ENCODE peak calls at places on chromosomes 2 and 18, in four cellular contexts. V is HepG2, L is GM12878, T is H1. N is an unnamed sample.

GRCh38 chr18:57959278-57959677 is 84.7 kb upstream of the NEDD4L start:
- DNase-seq in V (peak; percentile 66), L (no peak), T (no peak), N (peak; percentile 9)

GRCh38 chr2:218953366-218953954 is 6.0 kb upstream of the CDK5R2 start:
- DNase-seq in V (no peak), L (no peak), T (peak; percentile 69), N (no peak)

GRCh38 chr2:126978333-126978732 is 79.6 kb downstream of the TEX51 start:
- DNase-seq in V (no peak), L (no peak), T (no peak), N (no peak)

GRCh38 chr2:96695602-96696001 is 44.3 kb downstream of the LMAN2L start:
- DNase-seq in V (no peak), L (no peak), T (no peak), N (no peak)

GRCh38 chr18:60838677-60839076 is 466.1 kb upstream of the MC4R start:
- DNase-seq in V (no peak), L (no peak), T (no peak), N (no peak)

GRCh38 chr2:156430978-156431358 is 5.2 kb upstream of the GPD2 start:
- DNase-seq in V (no peak), L (peak; percentile 75), T (no peak), N (no peak)

GRCh38 chr2:63399171-63399570 is 189.1 kb downstream of the WDPCP start:
- DNase-seq in V (no peak), L (no peak), T (no peak), N (peak; percentile 3)

GRCh38 chr18:80204142-80204541 is 43.2 kb downstream of the PARD6G start:
- DNase-seq in V (no peak), L (no peak), T (peak; percentile 13), N (no peak)

GRCh38 chr2:230405824-230406223 is 10.2 kb upstream of the SP100 start:
- DNase-seq in V (no peak), L (no peak), T (no peak), N (no peak)

GRCh38 chr2:121818546-121818945 is 63.1 kb downstream of the TSN start:
- DNase-seq in V (no peak), L (no peak), T (no peak), N (no peak)

GRCh38 chr18:32669549-32670165 is 103.2 kb downstream of the KLHL14 start:
- DNase-seq in V (peak; percentile 9), L (no peak), T (peak; percentile 64), N (no peak)
- TF ChIP-seq ZNF274 in V (no peak), L (no peak), T (no peak), N (no peak)

GRCh38 chr18:63617049-63617995 is 26.7 kb downstream of the SERPINB4 start:
- DNase-seq in V (no peak), L (no peak), T (no peak), N (no peak)
- H3K9ac ChIP-seq in V (no peak overlapping the region), L (no peak overlapping the region), T (no peak overlapping the region), N (no peak overlapping the region)

GRCh38 chr2:38066415-38066814 is 9.5 kb downstream of the CYP1B1 start:
- DNase-seq in V (no peak), L (no peak), T (no peak), N (no peak)
- TF ChIP-seq SUZ12 in V (no peak), L (no peak), T (no peak), N (no peak)

GRCh38 chr18:11953113-11953512 is 28.2 kb upstream of the IMPA2 start:
- DNase-seq in V (no peak), L (no peak), T (no peak), N (no peak)
- TF ChIP-seq ZNF274 in V (no peak), L (no peak), T (no peak), N (no peak)

GRCh38 chr18:31101148-31102019 is 837 bp downstream of the DSC2 start:
- DNase-seq in V (peak; percentile 37), L (no peak), T (peak; percentile 87), N (peak; percentile 28)
- H3K9ac ChIP-seq in V (peak overlapping the region; percentile 90), L (no peak overlapping the region), T (peak overlapping the region; percentile 95), N (peak overlapping the region; percentile 85)

GRCh38 chr2:78993518-78994148 is 31.9 kb upstream of the REG3G start:
- DNase-seq in V (no peak), L (no peak), T (peak; percentile 67), N (no peak)
- TF ChIP-seq SUZ12 in V (no peak), L (no peak), T (peak; percentile 55), N (no peak)

DNA sequence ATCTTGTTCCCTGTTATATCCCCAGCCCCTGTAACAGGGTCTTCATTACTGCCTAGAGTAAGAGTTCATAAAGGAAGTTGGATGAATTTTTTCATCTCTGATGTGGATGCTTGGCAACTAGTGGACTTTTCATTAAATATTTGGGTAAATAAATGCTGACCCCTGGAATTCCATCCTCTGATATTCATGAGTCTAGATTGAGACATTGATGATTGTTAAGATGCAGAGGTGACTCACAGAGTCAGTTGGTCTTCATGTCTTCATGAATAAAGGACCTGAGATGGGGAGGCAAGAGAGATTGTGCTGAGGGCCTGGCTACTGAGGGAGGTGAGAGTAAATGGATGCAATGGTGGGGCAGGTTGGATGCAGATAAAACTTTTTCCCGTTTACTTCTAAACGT is 132.7 kb upstream of the NT5C1B start:
- DNase-seq in V (no peak), L (no peak), T (no peak), N (no peak)
- TF ChIP-seq ZNF274 in V (no peak), L (no peak), T (no peak), N (no peak)

GRCh38 chr2:226761195-226761583 is 38.4 kb downstream of the IRS1 start:
- DNase-seq in V (no peak), L (no peak), T (no peak), N (no peak)
- H3K9ac ChIP-seq in V (no peak overlapping the region), L (no peak overlapping the region), T (no peak overlapping the region), N (no peak overlapping the region)

DNA sequence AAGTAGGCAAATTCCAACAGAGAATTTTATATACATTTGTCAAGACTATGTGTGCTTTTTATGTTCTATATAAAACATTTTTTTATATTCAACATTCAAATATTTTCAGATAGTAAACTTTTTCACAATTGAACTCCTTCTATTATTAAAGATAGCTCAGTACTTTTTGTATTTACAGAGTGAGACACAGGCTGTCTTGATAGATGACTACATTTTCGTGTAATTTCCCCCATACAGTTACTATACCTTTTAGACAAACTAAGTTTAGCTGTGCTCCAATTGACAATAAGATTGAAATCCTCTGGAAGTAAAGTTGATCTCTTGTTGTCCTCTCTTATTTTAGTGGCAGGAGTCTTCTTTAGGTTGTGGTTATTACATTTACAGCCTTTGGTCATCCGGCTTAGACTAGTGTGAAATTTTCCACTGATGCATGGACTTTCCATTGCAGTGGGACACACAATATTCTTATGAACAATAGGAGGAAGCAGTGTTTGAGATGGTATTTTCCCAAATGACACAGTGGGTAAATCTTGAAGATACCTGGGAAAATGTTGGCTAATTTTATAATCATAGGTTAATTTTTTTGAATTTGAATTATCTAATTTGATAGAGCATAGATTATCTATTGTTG is 21.0 kb downstream of the ZSWIM2 start:
- DNase-seq in V (no peak), L (no peak), T (no peak), N (no peak)
- TF ChIP-seq SUZ12 in V (no peak), L (no peak), T (no peak), N (no peak)